ENCODE peak calls at places on chromosomes 1 and 21, in five cellular contexts. D is fibroblast of lung, M is GM23248, H is body of pancreas, I is brain microvascular endothelial cell. T is an unnamed sample.

GRCh38 chr1:236753554-236753953 is 41.5 kb upstream of the MTR start:
- DNase-seq in D (peak; percentile 56), M (peak; percentile 24), H (no peak), I (no peak), T (no peak)

GRCh38 chr1:106620521-106620954 is 435.9 kb upstream of the PRMT6 start:
- DNase-seq in D (peak; percentile 78), M (peak; percentile 92), H (peak; percentile 9), I (peak; percentile 2), T (no peak)

GRCh38 chr1:154791292-154792278 is 78.5 kb downstream of the KCNN3 start:
- DNase-seq in D (peak; percentile 28), M (peak; percentile 36), H (no peak), I (peak; percentile 16), T (peak; percentile 82)

GRCh38 chr1:107748529-107748928 is 216.5 kb downstream of the VAV3 start:
- DNase-seq in D (peak; percentile 46), M (peak; percentile 71), H (no peak), I (no peak), T (no peak)

GRCh38 chr21:37498664-37499063 is 132.1 kb downstream of the DYRK1A start:
- DNase-seq in D (no peak), M (no peak), H (no peak), I (no peak), T (no peak)

GRCh38 chr1:184212649-184213314 is 161.3 kb downstream of the TSEN15 start:
- DNase-seq in D (peak; percentile 51), M (peak; percentile 89), H (no peak), I (peak; percentile 85), T (no peak)

GRCh38 chr1:208242829-208243521 is 1.2 kb downstream of the PLXNA2 start:
- DNase-seq in D (peak; percentile 29), M (peak; percentile 66), H (peak; percentile 36), I (no peak), T (peak; percentile 9)

GRCh38 chr1:220186752-220187151 is 85.5 kb downstream of the RAB3GAP2 start:
- DNase-seq in D (no peak), M (no peak), H (no peak), I (no peak), T (no peak)

GRCh38 chr1:20150969-20151368 is 11.8 kb downstream of the PLA2G2F start:
- DNase-seq in D (no peak), M (no peak), H (peak; percentile 4), I (no peak), T (no peak)

GRCh38 chr1:103525114-103525606 is 339 bp upstream of the RNPC3 start:
- DNase-seq in D (peak; percentile 54), M (peak; percentile 75), H (no peak), I (no peak), T (no peak)

GRCh38 chr1:5704785-5705514 is 287.3 kb downstream of the NPHP4 start:
- DNase-seq in D (no peak), M (no peak), H (no peak), I (no peak), T (no peak)

GRCh38 chr1:94801919-94802546 is 18.1 kb upstream of the SLC44A3 start:
- DNase-seq in D (peak; percentile 96), M (peak; percentile 91), H (peak; percentile 34), I (peak; percentile 62), T (no peak)

GRCh38 chr1:228802386-228803221 is 67.3 kb downstream of the RHOU start:
- DNase-seq in D (peak; percentile 82), M (peak; percentile 11), H (no peak), I (no peak), T (no peak)

GRCh38 chr1:20212685-20213331 is 26.5 kb upstream of the PLA2G2C start:
- DNase-seq in D (peak; percentile 58), M (peak; percentile 81), H (peak; percentile 76), I (no peak), T (peak; percentile 43)

GRCh38 chr1:45359882-45360513 is 19.8 kb upstream of the MUTYH start:
- DNase-seq in D (peak; percentile 84), M (peak; percentile 88), H (peak; percentile 66), I (peak; percentile 69), T (peak; percentile 59)

GRCh38 chr1:223741861-223742260 is 29.5 kb downstream of the CAPN2 start:
- DNase-seq in D (no peak), M (peak; percentile 35), H (no peak), I (peak; percentile 65), T (no peak)

GRCh38 chr21:30638686-30639085 is 3.7 kb downstream of the KRTAP20-2 start:
- DNase-seq in D (no peak), M (no peak), H (no peak), I (no peak), T (no peak)

GRCh38 chr1:209772116-209772515 is 12.2 kb downstream of the C1orf74 start:
- DNase-seq in D (no peak), M (no peak), H (no peak), I (no peak), T (no peak)

GRCh38 chr1:1779691-1780597 is 1.7 kb upstream of the NADK start:
- DNase-seq in D (peak; percentile 63), M (peak; percentile 69), H (peak; percentile 54), I (no peak), T (peak; percentile 91)

GRCh38 chr1:33080373-33080772 is 580 bp upstream of the AZIN2 start:
- DNase-seq in D (no peak), M (no peak), H (no peak), I (no peak), T (no peak)
- H3K4me3 ChIP-seq in D (peak overlapping the region; percentile 82), M (peak overlapping the region; percentile 74), H (peak overlapping the region; percentile 61), I (peak overlapping the region; percentile 92), T (peak overlapping the region; percentile 73)

DNA sequence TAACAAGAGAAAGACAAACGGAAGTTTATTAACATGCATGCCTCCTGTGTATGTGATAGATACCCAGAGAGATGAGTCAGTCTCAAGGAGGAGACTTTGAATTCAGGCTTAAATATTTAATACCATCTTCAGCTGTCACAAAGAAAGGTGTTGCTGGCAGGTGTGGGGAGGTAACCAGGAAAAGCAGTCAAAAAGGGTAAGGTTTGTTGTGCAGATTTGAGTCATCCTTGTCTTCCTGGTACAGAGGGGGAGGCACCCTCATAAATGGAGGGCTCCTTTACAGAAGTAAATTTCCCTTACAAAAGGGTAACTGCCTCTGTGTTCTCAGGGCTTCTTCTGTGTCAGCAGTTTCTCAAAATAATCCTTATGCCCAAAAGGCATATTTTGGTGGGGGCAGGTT is 75.2 kb upstream of the B3GALT5 start:
- DNase-seq in D (no peak), M (no peak), H (no peak), I (no peak), T (no peak)
- H3K27ac ChIP-seq in D (no peak overlapping the region), M (no peak overlapping the region), H (no peak overlapping the region), I (no peak overlapping the region), T (no peak overlapping the region)

DNA sequence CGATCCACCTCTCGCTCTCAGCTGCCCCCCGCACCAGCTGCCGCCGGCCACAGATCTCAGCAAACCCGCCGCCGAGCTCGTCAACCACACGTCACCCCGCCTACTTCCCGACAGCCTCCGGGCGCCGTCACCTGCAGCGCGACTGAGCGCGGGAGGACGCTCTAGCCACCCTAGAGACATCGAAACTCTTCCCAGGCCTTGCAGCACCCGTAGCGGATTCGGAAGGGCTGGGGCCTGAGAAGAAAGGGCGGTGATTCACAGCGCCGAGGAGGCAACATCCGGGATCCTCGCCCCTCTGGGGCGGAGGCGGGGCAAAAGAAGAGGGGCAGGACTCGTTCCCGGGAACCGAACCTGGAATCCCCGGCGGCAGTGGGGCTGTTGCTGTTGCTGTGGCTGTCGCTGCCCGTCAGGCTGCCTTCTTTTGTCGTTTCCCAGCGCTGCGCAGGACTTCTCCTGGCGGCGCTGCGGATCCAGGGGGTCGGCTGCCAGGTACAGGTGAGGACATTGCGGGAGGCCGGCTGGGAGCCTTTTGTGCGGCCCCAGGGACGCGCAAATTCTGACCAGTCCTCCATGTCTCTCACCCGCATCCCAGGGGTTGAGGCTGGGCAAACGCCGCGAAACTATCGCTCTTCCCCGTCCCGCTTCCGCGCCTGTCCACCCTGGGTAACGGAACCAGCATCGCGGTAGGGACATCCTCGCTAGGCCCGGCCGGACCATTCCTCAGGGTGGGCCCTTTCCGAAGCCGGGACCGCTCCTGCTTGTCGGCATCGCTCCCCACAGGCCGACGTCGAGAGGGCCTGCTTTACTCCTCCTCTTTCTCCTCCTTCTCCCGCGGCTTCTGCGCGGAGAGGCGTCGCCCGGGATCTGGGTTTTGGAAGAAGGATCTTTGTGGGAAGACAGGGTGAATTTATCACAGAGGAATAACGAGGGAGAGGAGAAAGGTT is at the start of the genes RO60 and UCHL5:
- DNase-seq in D (peak; percentile 99), M (peak; percentile 99), H (peak; percentile 96), I (peak; percentile 97), T (peak; percentile 98)
- H3K4me3 ChIP-seq in D (peak within 1 kb of the TSS; percentile 81), M (peak within 1 kb of the TSS; percentile 91), H (peak within 1 kb of the TSS; percentile 78), I (peak within 1 kb of the TSS; percentile 94), T (peak within 1 kb of the TSS; percentile 95)

GRCh38 chr1:221439734-221440436 is 302.0 kb downstream of the DUSP10 start:
- DNase-seq in D (peak; percentile 76), M (peak; percentile 96), H (no peak), I (peak; percentile 98), T (peak; percentile 28)
- H3K27ac ChIP-seq in D (peak overlapping the region; percentile 74), M (peak overlapping the region; percentile 94), H (no peak overlapping the region), I (peak overlapping the region; percentile 98), T (peak overlapping the region; percentile 34)

GRCh38 chr21:18636897-18637296 is 233.3 kb upstream of the TMPRSS15 start:
- DNase-seq in D (no peak), M (no peak), H (no peak), I (no peak), T (no peak)
- H3K4me3 ChIP-seq in D (no peak overlapping the region), M (no peak overlapping the region), H (no peak overlapping the region), I (no peak overlapping the region), T (no peak overlapping the region)

GRCh38 chr21:45223236-45223992 is 64.3 kb downstream of the POFUT2 start:
- DNase-seq in D (no peak), M (no peak), H (no peak), I (no peak), T (no peak)

GRCh38 chr21:45219517-45219916 is 68.2 kb downstream of the POFUT2 start:
- DNase-seq in D (no peak), M (no peak), H (no peak), I (no peak), T (no peak)

GRCh38 chr21:45220106-45220505 is 67.6 kb downstream of the POFUT2 start:
- DNase-seq in D (peak; percentile 76), M (no peak), H (no peak), I (no peak), T (no peak)

GRCh38 chr21:45222001-45222400 is 65.7 kb downstream of the POFUT2 start:
- DNase-seq in D (no peak), M (no peak), H (no peak), I (no peak), T (no peak)

GRCh38 chr21:45220714-45221113 is 67.0 kb downstream of the POFUT2 start:
- DNase-seq in D (no peak), M (no peak), H (no peak), I (no peak), T (no peak)
- H3K27ac ChIP-seq in D (no peak overlapping the region), M (no peak overlapping the region), H (no peak overlapping the region), I (no peak overlapping the region), T (no peak overlapping the region)